ENCODE peak calls at places on chromosome 14, in seven cellular contexts. G is fibroblast of mammary gland, Z is progenitor cell of endocrine pancreas, A is astrocyte of the cerebellum, Q is right lobe of liver, N is foreskin fibroblast, U is lower leg skin. T is an unnamed sample.

GRCh38 chr14:74019743-74020142 is 594 bp downstream of the BBOF1 start:
- DNase-seq in A (peak), Q (no peak), G (peak), U (no peak), N (peak), Z (no peak), T (no peak)

GRCh38 chr14:46137786-46138185 is 513.8 kb downstream of the RPL10L start:
- DNase-seq in Q (no peak), G (no peak), A (no peak), U (no peak), N (no peak), Z (no peak), T (no peak)

GRCh38 chr14:48914382-48914781 is 671.8 kb downstream of the RPS29 start:
- DNase-seq in G (no peak), Z (no peak), N (no peak), Q (no peak), A (no peak), U (no peak), T (no peak)

GRCh38 chr14:97726661-97727060 is 929.5 kb downstream of the VRK1 start:
- DNase-seq in A (no peak), Z (no peak), Q (no peak), N (no peak), U (no peak), G (no peak), T (no peak)

GRCh38 chr14:94320243-94320642 is 2.9 kb downstream of the SERPINA6 start:
- DNase-seq in Z (no peak), G (no peak), N (no peak), U (no peak), A (no peak), Q (no peak), T (no peak)

GRCh38 chr14:75258079-75258802 is 20.4 kb upstream of the FOS start:
- DNase-seq in Q (peak), G (peak), A (no peak), N (peak), Z (no peak), U (peak), T (peak)

GRCh38 chr14:79011091-79011919 is 841.1 kb downstream of the NRXN3 start:
- DNase-seq in A (peak), G (peak), U (no peak), Q (no peak), N (peak), Z (no peak), T (no peak)

GRCh38 chr14:70776197-70776596 is 33.1 kb downstream of the MAP3K9 start:
- DNase-seq in N (no peak), Q (no peak), G (no peak), Z (no peak), U (peak), A (no peak), T (no peak)

GRCh38 chr14:58171090-58171489 is 19.1 kb upstream of the ARMH4 start:
- DNase-seq in G (peak), Q (peak), A (peak), U (peak), N (peak), Z (peak), T (peak)

GRCh38 chr14:58332514-58332913 is 34.2 kb downstream of the ARID4A start:
- DNase-seq in G (no peak), A (no peak), N (no peak), Q (no peak), U (no peak), Z (no peak), T (no peak)

GRCh38 chr14:95258754-95259593 is 60.7 kb downstream of the CLMN start:
- DNase-seq in G (peak), N (no peak), U (peak), Z (no peak), Q (no peak), A (no peak), T (no peak)

GRCh38 chr14:72782182-72782508 is 111.8 kb downstream of the DPF3 start:
- DNase-seq in U (peak), Q (no peak), G (no peak), A (no peak), N (no peak), Z (no peak), T (no peak)

GRCh38 chr14:73723799-73724621 is 9.8 kb upstream of the PNMA1 start:
- DNase-seq in N (peak), A (peak), Z (no peak), G (peak), U (peak), Q (peak), T (no peak)

GRCh38 chr14:30440986-30441385 is 118.0 kb upstream of the G2E3 start:
- DNase-seq in G (peak), A (no peak), U (no peak), Z (no peak), N (peak), Q (no peak), T (no peak)

GRCh38 chr14:76329150-76329881 is 46.6 kb upstream of the ESRRB start:
- DNase-seq in U (no peak), Z (no peak), N (no peak), Q (peak), G (no peak), A (no peak), T (no peak)

GRCh38 chr14:104758981-104759975 is 6.3 kb downstream of the SIVA1 start:
- DNase-seq in Z (no peak), A (no peak), U (no peak), Q (no peak), N (no peak), G (no peak), T (no peak)

GRCh38 chr14:33331176-33331949 is 392.7 kb downstream of the NPAS3 start:
- DNase-seq in A (no peak), N (no peak), Q (no peak), G (no peak), U (no peak), Z (no peak), T (no peak)

GRCh38 chr14:78690836-78691235 is 520.7 kb downstream of the NRXN3 start:
- DNase-seq in U (no peak), Z (no peak), A (no peak), G (peak), Q (no peak), N (no peak), T (no peak)

GRCh38 chr14:85428926-85429325 is 101.0 kb upstream of the FLRT2 start:
- DNase-seq in G (no peak), A (no peak), Q (no peak), N (no peak), U (no peak), Z (no peak), T (no peak)

GRCh38 chr14:58747181-58747580 is 109.4 kb downstream of the DACT1 start:
- DNase-seq in Q (peak), U (peak), A (peak), N (peak), G (peak), Z (no peak), T (peak)

GRCh38 chr14:60515696-60516284 is 6.8 kb downstream of the SIX6 start:
- DNase-seq in Z (peak), Q (no peak), A (no peak), N (no peak), G (no peak), U (no peak), T (no peak)

GRCh38 chr14:79325071-79325470 is 886.2 kb downstream of the DIO2 start:
- DNase-seq in U (no peak), Q (no peak), N (no peak), A (no peak), G (no peak), Z (no peak), T (no peak)

GRCh38 chr14:94628578-94628977 is 16.4 kb downstream of the SERPINA3 start:
- DNase-seq in Q (no peak), U (peak), Z (no peak), A (no peak), N (no peak), G (no peak), T (no peak)

GRCh38 chr14:72404106-72404774 is 472.0 kb downstream of the RGS6 start:
- DNase-seq in Z (no peak), G (no peak), U (no peak), N (no peak), A (no peak), Q (no peak), T (no peak)

GRCh38 chr14:100546051-100546443 is 41.2 kb downstream of the BEGAIN start:
- DNase-seq in G (no peak), A (no peak), U (no peak), Q (no peak), N (no peak), Z (no peak), T (no peak)

GRCh38 chr14:39233680-39234326 is at the start of gene MIA2:
- DNase-seq in A (no peak), Q (no peak), N (no peak), G (no peak), U (no peak), Z (no peak), T (no peak)

GRCh38 chr14:97329701-97330100 is 532.5 kb downstream of the VRK1 start:
- DNase-seq in G (no peak), U (no peak), Z (no peak), A (peak), N (no peak), Q (no peak), T (no peak)

GRCh38 chr14:96762650-96763049 is 34.5 kb upstream of the VRK1 start:
- DNase-seq in N (peak), A (no peak), U (peak), G (peak), Q (no peak), Z (no peak), T (no peak)

GRCh38 chr14:100416921-100417451 is 93.8 kb downstream of the SLC25A47 start:
- DNase-seq in Z (no peak), A (no peak), Q (no peak), U (no peak), G (peak), N (peak), T (no peak)

GRCh38 chr14:56117765-56118610 is at the start of gene PELI2:
- DNase-seq in A (peak), Z (peak), U (peak), Q (peak), G (peak), N (peak), T (peak)
- TF ChIP-seq CTCF in A (peak), Z (peak), U (no peak), Q (no peak), G (no peak), N (no peak), T (no peak)

DNA sequence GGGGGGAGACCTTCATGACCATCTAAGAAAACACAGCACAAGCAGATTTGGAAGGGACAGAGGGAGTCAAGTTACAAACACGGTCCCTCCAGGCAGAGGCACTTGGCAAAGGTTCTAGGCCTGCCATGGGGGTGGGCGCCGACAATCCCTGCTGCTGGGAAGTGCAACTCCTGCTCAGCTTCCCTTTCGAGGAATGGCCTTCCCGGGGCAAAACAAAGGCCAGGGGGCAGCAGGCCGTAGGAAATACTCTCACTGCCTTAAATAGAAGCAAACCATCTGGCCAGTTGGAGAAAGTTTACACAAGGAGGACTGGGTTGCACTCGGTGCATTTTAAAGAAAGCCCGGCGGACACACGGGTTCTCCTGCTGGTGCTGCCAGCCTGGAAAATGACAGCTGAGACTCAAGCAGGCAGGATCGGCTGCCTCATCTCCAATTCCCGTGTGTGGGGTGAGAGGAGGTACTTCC is 65.8 kb downstream of the ITPK1 start:
- DNase-seq in A (no peak), Q (peak), U (no peak), G (no peak), Z (no peak), N (no peak), T (no peak)
- TF ChIP-seq CTCF in A (no peak), Q (no peak), U (no peak), G (no peak), Z (no peak), N (no peak), T (no peak)

GRCh38 chr14:89240414-89240813 is 176.6 kb downstream of the FOXN3 start:
- DNase-seq in Z (no peak), A (no peak), N (peak), U (no peak), G (peak), Q (no peak), T (no peak)

GRCh38 chr14:89241934-89242670 is 174.9 kb downstream of the FOXN3 start:
- DNase-seq in U (no peak), Z (no peak), Q (no peak), G (no peak), A (no peak), N (no peak), T (no peak)

GRCh38 chr14:89241265-89241664 is 175.8 kb downstream of the FOXN3 start:
- DNase-seq in Q (no peak), G (no peak), N (no peak), U (no peak), A (no peak), Z (no peak), T (peak)

GRCh38 chr14:89236846-89237245 is 180.2 kb downstream of the FOXN3 start:
- DNase-seq in Z (no peak), A (no peak), Q (no peak), N (no peak), U (no peak), G (peak), T (no peak)

DNA sequence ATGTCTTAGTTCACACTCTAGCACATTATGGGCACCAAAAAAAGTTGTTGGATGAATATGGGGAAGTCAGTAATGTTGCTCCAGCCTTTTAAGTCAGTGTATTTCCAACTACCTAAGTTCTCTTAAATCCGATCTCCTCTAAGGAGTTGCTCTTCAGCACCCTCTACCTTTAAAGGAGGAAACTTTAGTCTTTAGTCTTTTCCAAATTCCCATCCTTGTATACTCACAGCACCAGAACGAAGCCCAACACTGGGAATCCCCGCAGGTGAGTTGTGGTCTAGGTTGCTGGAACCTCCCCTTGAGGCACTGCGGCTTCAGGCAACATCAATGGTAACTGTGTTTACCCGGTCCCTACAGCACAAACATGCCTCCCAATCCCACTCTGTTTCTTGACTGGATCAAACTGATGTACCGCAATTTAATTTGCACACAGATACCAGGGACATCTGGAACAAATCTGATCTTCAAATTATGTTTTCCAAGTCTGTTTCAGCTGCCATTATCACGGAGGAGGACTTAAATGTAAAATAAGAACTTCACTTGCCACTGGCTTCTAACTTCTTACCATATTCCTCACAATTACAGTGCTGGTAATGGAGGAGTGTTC is 179.0 kb downstream of the FOXN3 start:
- DNase-seq in Q (no peak), U (no peak), A (no peak), Z (no peak), G (peak), N (no peak), T (no peak)
- TF ChIP-seq CTCF in Q (peak), U (no peak), A (peak), Z (peak), G (peak), N (peak), T (peak)

GRCh38 chr14:50062438-50063039 is 53.8 kb downstream of the VCPKMT start:
- DNase-seq in Z (no peak), Q (no peak), N (peak), A (no peak), U (peak), G (peak), T (peak)
- TF ChIP-seq CTCF in Z (no peak), Q (no peak), N (no peak), A (no peak), U (no peak), G (no peak), T (no peak)

GRCh38 chr14:55864890-55865655 is 253.1 kb upstream of the PELI2 start:
- DNase-seq in G (no peak), N (no peak), Z (no peak), Q (no peak), U (no peak), A (no peak), T (no peak)
- TF ChIP-seq CTCF in G (peak), N (no peak), Z (no peak), Q (peak), U (no peak), A (no peak), T (peak)

GRCh38 chr14:34874386-34875030 is 652 bp downstream of the BAZ1A start:
- DNase-seq in U (peak), G (peak), Q (peak), N (peak), A (no peak), Z (peak), T (peak)
- TF ChIP-seq CTCF in U (no peak), G (no peak), Q (no peak), N (no peak), A (peak), Z (no peak), T (peak)

GRCh38 chr14:69573841-69574265 is 818 bp downstream of the CCDC177 start:
- DNase-seq in Z (no peak), U (no peak), A (no peak), Q (no peak), G (no peak), N (no peak), T (no peak)

GRCh38 chr14:69572634-69573135 is 2.0 kb downstream of the CCDC177 start:
- DNase-seq in A (no peak), U (no peak), G (no peak), N (no peak), Q (no peak), Z (no peak), T (no peak)

GRCh38 chr14:69573205-69573840 is 1.3 kb downstream of the CCDC177 start:
- DNase-seq in Z (no peak), Q (no peak), A (no peak), N (no peak), U (no peak), G (no peak), T (no peak)

GRCh38 chr14:69574266-69574953 is at the start of gene CCDC177:
- DNase-seq in N (no peak), U (peak), Q (peak), A (no peak), G (peak), Z (peak), T (peak)

DNA sequence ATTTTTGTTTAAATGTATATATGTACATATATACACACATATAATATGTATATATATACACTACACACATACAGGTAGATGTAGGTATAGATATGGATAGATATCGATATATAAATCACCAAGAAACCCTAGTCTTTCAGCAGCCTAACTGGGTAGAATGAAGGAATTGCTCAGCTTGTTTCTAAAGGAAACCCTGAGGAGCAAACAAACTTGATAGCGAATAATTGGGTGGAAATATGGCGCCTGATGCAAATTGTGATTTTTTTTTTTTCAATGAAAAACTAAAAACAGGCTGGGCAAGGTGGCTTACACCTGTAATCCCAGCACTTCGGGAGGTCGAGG is 254 bp upstream of the CCDC177 start:
- DNase-seq in Z (no peak), U (no peak), G (no peak), A (no peak), Q (no peak), N (no peak), T (no peak)
- TF ChIP-seq CTCF in Z (no peak), U (no peak), G (no peak), A (no peak), Q (no peak), N (no peak), T (peak)

GRCh38 chr14:91415794-91416743 is 1.6 kb downstream of the CCDC88C start:
- DNase-seq in G (no peak), Q (no peak), N (no peak), A (no peak), U (no peak), Z (no peak), T (no peak)

GRCh38 chr14:91418387-91419043 is 895 bp upstream of the CCDC88C start:
- DNase-seq in Q (peak), N (peak), Z (peak), U (peak), A (no peak), G (peak), T (peak)

GRCh38 chr14:91416744-91417133 is 881 bp downstream of the CCDC88C start:
- DNase-seq in Q (peak), G (no peak), A (no peak), U (no peak), N (no peak), Z (no peak), T (no peak)

GRCh38 chr14:91417983-91418386 is 365 bp upstream of the CCDC88C start:
- DNase-seq in A (no peak), Z (peak), Q (peak), U (peak), N (no peak), G (no peak), T (no peak)

DNA sequence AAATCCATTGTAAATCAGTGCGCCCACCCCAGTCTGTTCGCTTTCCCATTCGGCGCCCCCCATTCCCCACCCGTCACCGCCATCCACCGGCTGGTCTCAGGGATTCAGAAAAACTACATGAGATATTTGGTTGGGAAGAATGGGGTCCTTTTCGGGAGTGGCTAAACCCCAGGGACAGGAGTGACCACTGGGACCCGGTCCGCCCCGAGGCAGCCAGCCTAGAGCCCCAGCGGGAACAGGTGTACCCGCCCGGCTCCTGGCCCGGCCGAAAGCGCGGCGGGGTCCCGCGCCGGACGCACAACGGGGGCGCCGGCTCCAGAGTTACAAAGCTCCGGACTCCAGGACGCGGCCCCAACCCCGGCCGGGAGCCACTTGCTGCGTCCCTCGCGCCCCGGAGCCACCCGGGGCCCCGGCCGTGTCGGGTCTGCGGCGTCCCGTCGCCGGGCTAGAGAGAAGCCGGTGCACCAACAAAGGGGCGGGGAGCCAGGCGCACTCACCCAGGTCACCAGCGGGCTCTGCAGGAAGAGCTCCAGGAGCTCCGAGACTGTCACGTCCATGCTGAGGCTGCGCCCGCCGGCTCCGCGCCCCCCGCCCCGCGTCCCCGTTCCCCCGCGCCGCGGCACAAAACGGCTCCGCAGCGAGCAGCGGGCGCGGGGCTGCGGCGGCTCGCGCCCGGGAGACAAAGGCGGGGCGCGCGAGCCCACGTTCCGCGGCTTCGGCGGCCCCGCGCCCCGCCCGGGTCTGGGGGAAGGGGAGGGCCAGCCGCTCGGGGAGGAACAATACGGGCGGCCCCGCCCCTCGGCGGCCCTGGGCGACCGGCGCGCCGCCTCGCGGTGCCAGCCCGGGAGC is at the start of gene CCDC88C:
- DNase-seq in N (no peak), Q (peak), U (peak), A (no peak), G (no peak), Z (peak), T (peak)
- TF ChIP-seq CTCF in N (no peak), Q (no peak), U (no peak), A (no peak), G (no peak), Z (peak), T (no peak)